ENCODE peak calls at places on chromosomes 12 and 14, in eight cellular contexts. S is HCT116, J is GM23338, C is HepG2, N is H1, B is GM12878, W is SK-N-MC, U is K562. I is an unnamed sample. For H3K36me3, the result is how much of the 10 kb centered on the place peaks cover.

GRCh38 chr12:116975779-116976393 is 65.1 kb downstream of the FBXW8 start:
- DNase-seq in S (no peak), J (no peak), C (no peak), N (no peak), B (no peak), W (no peak), U (no peak), I (no peak)

GRCh38 chr14:76904740-76905569 is 78.7 kb downstream of the LRRC74A start:
- DNase-seq in S (peak), J (no peak), C (peak), N (no peak), B (peak), W (peak), U (no peak), I (peak)

GRCh38 chr14:77607741-77608302 is 8.6 kb downstream of the SPTLC2 start:
- DNase-seq in S (no peak), J (peak), C (no peak), N (no peak), B (no peak), W (no peak), U (no peak), I (peak)

GRCh38 chr14:59346329-59346728 is 118.9 kb downstream of the GPR135 start:
- DNase-seq in S (no peak), J (no peak), C (no peak), N (no peak), B (no peak), W (no peak), U (no peak), I (no peak)

GRCh38 chr14:65095633-65096205 is 6.6 kb downstream of the MAX start:
- DNase-seq in S (no peak), J (no peak), C (no peak), N (no peak), B (no peak), W (no peak), U (no peak), I (peak)

GRCh38 chr12:115938794-115939377 is 338.6 kb downstream of the MED13L start:
- DNase-seq in S (no peak), J (no peak), C (no peak), N (no peak), B (no peak), W (no peak), U (no peak), I (no peak)

GRCh38 chr12:15230751-15231150 is 9.5 kb upstream of the RERG start:
- DNase-seq in S (no peak), J (no peak), C (no peak), N (no peak), B (no peak), W (no peak), U (no peak), I (no peak)

GRCh38 chr12:66154776-66155175 is 15.0 kb downstream of the TMBIM4 start:
- DNase-seq in S (no peak), J (no peak), C (no peak), N (no peak), B (no peak), W (no peak), U (no peak), I (no peak)

GRCh38 chr14:100532916-100533630 is 54.1 kb downstream of the BEGAIN start:
- DNase-seq in S (no peak), J (no peak), C (no peak), N (no peak), B (no peak), W (no peak), U (no peak), I (no peak)

GRCh38 chr14:65506801-65507200 is 94.3 kb downstream of the FUT8 start:
- DNase-seq in S (no peak), J (peak), C (peak), N (peak), B (no peak), W (no peak), U (no peak), I (no peak)

GRCh38 chr12:68012712-68013111 is 23.5 kb downstream of the IFNG-AS1 start:
- DNase-seq in S (no peak), J (no peak), C (no peak), N (no peak), B (peak), W (no peak), U (no peak), I (no peak)

GRCh38 chr12:98803468-98804209 is 158.5 kb downstream of the APAF1 start:
- DNase-seq in S (peak), J (no peak), C (no peak), N (no peak), B (no peak), W (no peak), U (no peak), I (no peak)

GRCh38 chr12:106079148-106079738 is 59.5 kb downstream of the NUAK1 start:
- DNase-seq in S (no peak), J (no peak), C (no peak), N (no peak), B (no peak), W (no peak), U (no peak), I (no peak)

GRCh38 chr12:108611884-108612415 is 14.1 kb upstream of the TMEM119 start:
- DNase-seq in S (peak), J (peak), C (peak), N (peak), B (no peak), W (no peak), U (peak), I (peak)

GRCh38 chr12:122203968-122204828 is 689 bp downstream of the B3GNT4 start:
- DNase-seq in S (no peak), J (peak), C (no peak), N (no peak), B (no peak), W (no peak), U (no peak), I (no peak)

GRCh38 chr12:132946507-132946820 is 9.6 kb downstream of the ZNF605 start:
- DNase-seq in S (no peak), J (no peak), C (no peak), N (no peak), B (no peak), W (no peak), U (no peak), I (no peak)
- H3K36me3 ChIP-seq in S (under half), J (under half), C (half or more), N (under half), B (under half), W (half or more), U (under half), I (under half)

GRCh38 chr12:53978477-53979356 is 4.0 kb upstream of the HOTAIR start:
- DNase-seq in S (no peak), J (peak), C (peak), N (no peak), B (no peak), W (peak), U (no peak), I (no peak)

GRCh38 chr12:53976823-53977595 is 2.3 kb upstream of the HOTAIR start:
- DNase-seq in S (no peak), J (no peak), C (no peak), N (no peak), B (no peak), W (no peak), U (no peak), I (no peak)

GRCh38 chr12:53975816-53976152 is 1.0 kb upstream of the HOTAIR start:
- DNase-seq in S (no peak), J (no peak), C (no peak), N (no peak), B (no peak), W (no peak), U (no peak), I (no peak)

GRCh38 chr12:53976172-53976822 is 1.5 kb upstream of the HOTAIR start:
- DNase-seq in S (no peak), J (peak), C (no peak), N (no peak), B (no peak), W (no peak), U (no peak), I (no peak)

GRCh38 chr12:53977596-53978464 is 3.1 kb upstream of the HOTAIR start:
- DNase-seq in S (no peak), J (no peak), C (no peak), N (no peak), B (no peak), W (no peak), U (no peak), I (no peak)
- TF ChIP-seq EZH2 in S (no peak), J (peak), C (no peak), N (peak), B (no peak), W (no peak), U (no peak), I (no peak)

GRCh38 chr14:53569471-53569870 is 387.2 kb downstream of the BMP4 start:
- DNase-seq in S (no peak), J (no peak), C (no peak), N (no peak), B (no peak), W (no peak), U (no peak), I (no peak)

GRCh38 chr14:53567236-53567785 is 389.3 kb downstream of the BMP4 start:
- DNase-seq in S (no peak), J (peak), C (no peak), N (peak), B (no peak), W (no peak), U (no peak), I (no peak)

GRCh38 chr14:53570411-53571387 is 385.9 kb downstream of the BMP4 start:
- DNase-seq in S (no peak), J (no peak), C (no peak), N (no peak), B (peak), W (no peak), U (no peak), I (no peak)

GRCh38 chr14:53571589-53571988 is 385.0 kb downstream of the BMP4 start:
- DNase-seq in S (no peak), J (no peak), C (no peak), N (no peak), B (no peak), W (no peak), U (no peak), I (no peak)

GRCh38 chr14:53571990-53572389 is 384.6 kb downstream of the BMP4 start:
- DNase-seq in S (no peak), J (peak), C (no peak), N (peak), B (no peak), W (no peak), U (no peak), I (no peak)
- TF ChIP-seq POLR2AphosphoS5 in S (no peak), J (no peak), C (no peak), N (no peak), B (no peak), W (no peak), U (no peak), I (no peak)

GRCh38 chr12:57268264-57268663 is 17.3 kb upstream of the STAC3 start:
- DNase-seq in S (no peak), J (no peak), C (no peak), N (no peak), B (no peak), W (no peak), U (no peak), I (no peak)

GRCh38 chr12:57263096-57263495 is 12.1 kb upstream of the STAC3 start:
- DNase-seq in S (no peak), J (no peak), C (no peak), N (no peak), B (no peak), W (no peak), U (no peak), I (no peak)

GRCh38 chr12:57262126-57262822 is 11.3 kb upstream of the STAC3 start:
- DNase-seq in S (no peak), J (no peak), C (no peak), N (no peak), B (no peak), W (no peak), U (no peak), I (no peak)

GRCh38 chr12:57270966-57271470 is 20.0 kb upstream of the STAC3 start:
- DNase-seq in S (no peak), J (peak), C (peak), N (no peak), B (no peak), W (no peak), U (peak), I (peak)

DNA sequence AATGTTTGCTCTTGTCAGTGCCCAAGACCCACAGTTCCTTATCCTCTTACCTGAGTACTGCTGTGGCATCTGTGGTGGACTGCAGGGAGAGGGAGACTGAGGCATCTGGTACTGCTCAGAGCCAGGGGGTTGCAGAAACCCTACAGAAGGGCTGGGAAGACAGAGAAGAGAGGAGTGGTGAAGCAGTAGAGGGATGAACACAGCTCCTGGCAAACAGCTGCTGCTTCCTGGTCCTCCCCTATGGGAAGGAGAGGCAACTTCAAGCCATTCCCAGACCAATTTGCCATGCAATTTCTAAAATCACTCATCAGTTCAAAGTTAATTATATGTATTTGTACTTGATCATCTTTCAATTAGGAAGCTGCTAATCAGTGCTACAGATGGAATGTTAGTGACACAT is 15.7 kb upstream of the STAC3 start:
- DNase-seq in S (no peak), J (no peak), C (no peak), N (no peak), B (no peak), W (no peak), U (no peak), I (no peak)
- H3K36me3 ChIP-seq in S (under half), J (under half), C (under half), N (under half), B (under half), W (half or more), U (under half), I (under half)

GRCh38 chr14:60509438-60510253 is 700 bp downstream of the SIX6 start:
- DNase-seq in S (no peak), J (peak), C (no peak), N (no peak), B (no peak), W (no peak), U (no peak), I (no peak)
- TF ChIP-seq EZH2 in S (no peak), J (peak), C (no peak), N (peak), B (no peak), W (no peak), U (no peak), I (peak)

GRCh38 chr12:62133440-62133839 is 126.8 kb upstream of the USP15 start:
- DNase-seq in S (no peak), J (no peak), C (no peak), N (no peak), B (no peak), W (no peak), U (no peak), I (no peak)
- TF ChIP-seq POLR2AphosphoS5 in S (no peak), J (no peak), C (no peak), N (no peak), B (no peak), W (no peak), U (no peak), I (no peak)

DNA sequence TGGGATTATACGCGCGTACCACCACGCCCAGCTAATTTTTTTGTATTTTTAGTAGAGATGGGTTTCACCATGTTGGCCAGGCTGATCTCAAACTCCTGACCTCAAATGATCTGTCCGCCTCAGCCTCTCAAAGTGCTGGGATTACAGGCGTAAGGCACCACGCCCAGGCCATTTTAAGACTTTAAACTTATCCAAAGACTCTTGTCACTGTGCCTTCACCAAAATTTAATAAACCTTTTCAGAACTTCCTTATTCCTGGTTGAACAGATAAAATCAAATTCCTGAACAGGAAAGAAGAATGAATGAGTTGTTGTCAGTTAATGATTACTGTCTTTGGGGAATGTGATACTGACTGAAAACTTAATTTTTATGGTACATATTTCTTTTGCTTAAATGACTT is 37.8 kb downstream of the GIT2 start:
- DNase-seq in S (no peak), J (no peak), C (no peak), N (no peak), B (no peak), W (no peak), U (no peak), I (no peak)
- H3K36me3 ChIP-seq in S (under half), J (under half), C (half or more), N (under half), B (under half), W (under half), U (under half), I (under half)

GRCh38 chr14:36518031-36518585 is 1.9 kb downstream of the NKX2-1 start:
- DNase-seq in S (no peak), J (peak), C (no peak), N (no peak), B (no peak), W (no peak), U (no peak), I (no peak)

GRCh38 chr14:36518586-36519430 is 1.2 kb downstream of the NKX2-1 start:
- DNase-seq in S (no peak), J (peak), C (no peak), N (no peak), B (no peak), W (no peak), U (no peak), I (no peak)

GRCh38 chr14:36520601-36521525 is 831 bp upstream of the NKX2-1 start:
- DNase-seq in S (peak), J (peak), C (peak), N (no peak), B (no peak), W (no peak), U (peak), I (peak)

GRCh38 chr14:36521598-36522345 is 1.7 kb upstream of the NKX2-1 start:
- DNase-seq in S (no peak), J (peak), C (no peak), N (no peak), B (no peak), W (no peak), U (no peak), I (no peak)

DNA sequence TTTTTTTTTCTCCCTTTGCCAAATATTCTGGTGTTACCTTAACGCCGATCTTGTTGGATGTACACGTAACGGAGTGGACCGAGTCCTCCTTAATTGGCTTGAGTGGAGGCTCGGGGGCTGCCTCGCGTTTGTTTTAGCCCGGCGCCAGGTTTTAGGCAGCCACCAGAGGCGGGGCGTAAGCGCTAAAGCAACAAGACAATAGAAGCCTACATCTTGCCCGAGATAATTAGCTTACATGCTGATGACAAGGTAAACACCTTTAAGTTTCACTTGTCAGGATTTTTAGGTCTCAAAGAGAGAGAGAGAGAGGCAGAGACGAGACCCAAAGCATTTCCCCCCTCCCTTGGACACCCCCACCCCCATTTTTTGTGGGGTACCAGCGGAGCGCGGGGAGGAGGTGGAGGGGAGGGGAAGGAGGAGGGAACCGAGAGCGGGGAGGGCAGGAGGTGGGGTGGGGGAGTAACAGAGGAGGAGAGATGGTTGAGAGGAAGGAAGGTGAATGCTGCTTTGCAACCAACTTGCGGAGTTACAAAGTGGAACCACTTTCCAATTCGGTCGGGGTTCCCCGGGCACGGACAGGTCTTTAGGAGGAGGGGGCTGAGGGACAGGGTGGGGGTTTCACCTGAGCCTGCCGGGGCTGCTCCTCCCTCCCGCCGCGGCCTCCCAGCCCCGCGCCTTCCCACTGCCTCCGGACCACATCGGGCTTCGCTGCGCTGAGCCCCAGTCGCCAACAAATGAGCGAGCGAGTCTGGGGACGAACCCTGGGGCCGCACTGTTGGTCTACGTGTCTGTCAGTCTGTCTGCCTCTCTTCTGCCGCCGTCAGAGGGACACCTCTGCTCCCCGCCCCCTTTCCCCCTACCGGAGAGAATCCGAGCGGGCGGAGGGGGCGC is at the start of gene NKX2-1:
- DNase-seq in S (no peak), J (peak), C (no peak), N (no peak), B (no peak), W (no peak), U (no peak), I (no peak)
- TF ChIP-seq EZH2 in S (no peak), J (peak), C (no peak), N (no peak), B (no peak), W (no peak), U (no peak), I (peak)